ENCODE peak calls at places on chromosomes 16 and 17, in six cellular contexts. P, T, Y, E, U and X are unnamed samples. For H3K9me3, the result is how much of the 10 kb centered on the place peaks cover.

GRCh38 chr17:4393806-4394205 is 27.3 kb upstream of the UBE2G1 start:
- DNase-seq in P (no peak), T (no peak), Y (no peak), E (no peak), U (no peak), X (no peak)

GRCh38 chr16:11334831-11335404 is 10.3 kb upstream of the RMI2 start:
- DNase-seq in P (no peak), T (no peak), Y (no peak), E (no peak), U (no peak), X (no peak)

GRCh38 chr16:83727018-83727417 is 80.8 kb upstream of the HSBP1 start:
- DNase-seq in P (no peak), T (no peak), Y (no peak), E (no peak), U (no peak), X (no peak)

GRCh38 chr17:75602644-75603043 is 15.0 kb downstream of the MYO15B start:
- DNase-seq in P (no peak), T (no peak), Y (no peak), E (no peak), U (no peak), X (no peak)

GRCh38 chr17:42133461-42134041 is 10.9 kb downstream of the HSPB9 start:
- DNase-seq in P (no peak), T (no peak), Y (no peak), E (no peak), U (no peak), X (no peak)

GRCh38 chr17:82302991-82303943 is 14.1 kb downstream of the CD7 start:
- DNase-seq in P (no peak), T (no peak), Y (no peak), E (no peak), U (no peak), X (no peak)

GRCh38 chr16:1899641-1900451 is 18.4 kb downstream of the HS3ST6 start:
- DNase-seq in P (no peak), T (peak), Y (no peak), E (no peak), U (peak), X (no peak)

GRCh38 chr16:3734084-3734757 is 16.9 kb upstream of the TRAP1 start:
- DNase-seq in P (no peak), T (no peak), Y (no peak), E (no peak), U (no peak), X (no peak)

GRCh38 chr17:68178831-68179230 is 69.0 kb upstream of the AMZ2 start:
- DNase-seq in P (no peak), T (no peak), Y (no peak), E (no peak), U (no peak), X (no peak)

GRCh38 chr17:81672954-81673353 is 6.4 kb downstream of the CCDC137 start:
- DNase-seq in P (no peak), T (no peak), Y (no peak), E (no peak), U (no peak), X (no peak)

GRCh38 chr17:47914296-47914948 is 18.4 kb downstream of the SP2 start:
- DNase-seq in P (no peak), T (no peak), Y (no peak), E (no peak), U (no peak), X (no peak)

GRCh38 chr16:25875956-25876608 is 184.3 kb downstream of the HS3ST4 start:
- DNase-seq in P (no peak), T (no peak), Y (no peak), E (no peak), U (no peak), X (no peak)

GRCh38 chr17:32909787-32910369 is 18.1 kb upstream of the TMEM98 start:
- DNase-seq in P (peak), T (no peak), Y (peak), E (no peak), U (peak), X (peak)

GRCh38 chr16:86708431-86708830 is 130.1 kb downstream of the FOXL1 start:
- DNase-seq in P (no peak), T (peak), Y (no peak), E (no peak), U (no peak), X (no peak)

GRCh38 chr17:81057079-81057730 is 22.3 kb downstream of the BAIAP2 start:
- DNase-seq in P (no peak), T (peak), Y (peak), E (peak), U (peak), X (peak)

GRCh38 chr17:41404024-41404651 is 6.7 kb upstream of the KRT31 start:
- DNase-seq in P (no peak), T (no peak), Y (peak), E (no peak), U (peak), X (no peak)

GRCh38 chr16:22813946-22814325 is at the start of gene HS3ST2:
- DNase-seq in P (no peak), T (peak), Y (peak), E (peak), U (peak), X (no peak)

DNA sequence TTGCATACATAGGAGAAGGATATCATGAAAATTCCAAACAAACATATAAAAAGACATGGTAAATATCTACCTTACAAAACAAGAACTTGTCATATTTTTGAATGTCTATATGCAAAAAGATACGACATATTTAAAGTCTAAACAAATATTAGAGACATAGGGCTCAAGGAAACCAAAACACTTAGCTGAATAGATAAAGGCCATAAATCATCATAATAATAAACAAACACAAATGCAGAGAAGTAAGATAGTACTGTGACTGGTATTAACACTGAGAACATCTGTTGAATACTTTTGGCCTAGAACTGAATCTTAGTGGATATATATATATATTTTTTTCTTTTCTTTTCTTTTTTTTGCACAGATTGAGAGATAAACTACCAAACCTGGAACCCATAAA is 435.8 kb downstream of the KCNJ18 start:
- DNase-seq in P (no peak), T (no peak), Y (no peak), E (no peak), U (no peak), X (no peak)
- H3K9me3 ChIP-seq in P (under half), T (under half), Y (under half), E (under half), U (under half), X (under half)

DNA sequence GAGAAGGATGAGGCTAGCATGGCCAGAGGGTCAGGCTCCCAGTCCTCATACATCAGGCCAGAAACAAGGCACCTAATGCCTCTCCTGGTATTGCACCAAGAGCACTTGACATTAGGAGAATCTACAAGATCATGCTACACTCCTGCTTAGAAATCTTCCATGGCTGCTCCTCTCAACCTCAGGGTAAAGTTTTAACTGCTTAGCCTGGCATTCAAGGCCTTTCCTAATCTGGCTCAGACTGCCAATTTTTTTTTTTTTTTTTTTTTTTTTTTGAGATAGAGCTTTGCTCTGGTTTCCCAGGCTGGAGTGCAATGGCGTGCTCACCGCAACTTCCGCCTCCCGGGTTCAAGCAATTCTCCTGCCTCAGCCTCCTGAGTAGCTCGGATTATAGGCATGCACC is 8.2 kb downstream of the PIP4K2B start:
- DNase-seq in P (no peak), T (no peak), Y (no peak), E (no peak), U (no peak), X (no peak)
- H3K4me3 ChIP-seq in P (no peak), T (no peak), Y (no peak), E (no peak), U (no peak), X (no peak)

GRCh38 chr16:68491576-68491950 is 43.3 kb upstream of the SMPD3 start:
- DNase-seq in P (no peak), T (no peak), Y (no peak), E (no peak), U (no peak), X (no peak)

GRCh38 chr16:68490829-68491575 is 42.7 kb upstream of the SMPD3 start:
- DNase-seq in P (no peak), T (no peak), Y (no peak), E (no peak), U (peak), X (no peak)

GRCh38 chr16:68492151-68492500 is 43.8 kb upstream of the SMPD3 start:
- DNase-seq in P (no peak), T (no peak), Y (no peak), E (no peak), U (no peak), X (no peak)

GRCh38 chr16:68488559-68488958 is 40.3 kb upstream of the SMPD3 start:
- DNase-seq in P (no peak), T (no peak), Y (no peak), E (no peak), U (no peak), X (no peak)

DNA sequence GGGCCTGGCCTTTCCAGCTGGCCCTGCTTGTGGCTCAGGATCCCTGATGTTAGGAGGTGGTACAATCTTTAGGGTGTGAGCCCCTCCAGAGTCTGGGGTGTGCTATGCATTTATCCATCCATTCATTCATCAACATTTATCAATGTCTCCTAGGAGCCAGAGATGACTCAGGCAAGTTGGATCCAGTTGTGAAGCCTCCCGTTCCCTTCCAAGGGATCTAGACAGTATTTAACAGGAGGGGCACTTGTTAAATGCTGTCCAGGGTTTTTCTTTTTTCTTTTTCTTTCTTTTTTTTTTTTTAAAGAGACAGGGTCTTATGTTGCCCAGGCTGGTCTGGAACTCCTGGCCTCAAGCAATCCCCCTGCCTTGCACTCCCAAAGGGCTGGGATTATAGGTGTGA is 42.0 kb upstream of the SMPD3 start:
- DNase-seq in P (no peak), T (no peak), Y (no peak), E (no peak), U (no peak), X (no peak)
- H3K27ac ChIP-seq in P (no peak), T (no peak), Y (no peak), E (no peak), U (peak), X (peak)

DNA sequence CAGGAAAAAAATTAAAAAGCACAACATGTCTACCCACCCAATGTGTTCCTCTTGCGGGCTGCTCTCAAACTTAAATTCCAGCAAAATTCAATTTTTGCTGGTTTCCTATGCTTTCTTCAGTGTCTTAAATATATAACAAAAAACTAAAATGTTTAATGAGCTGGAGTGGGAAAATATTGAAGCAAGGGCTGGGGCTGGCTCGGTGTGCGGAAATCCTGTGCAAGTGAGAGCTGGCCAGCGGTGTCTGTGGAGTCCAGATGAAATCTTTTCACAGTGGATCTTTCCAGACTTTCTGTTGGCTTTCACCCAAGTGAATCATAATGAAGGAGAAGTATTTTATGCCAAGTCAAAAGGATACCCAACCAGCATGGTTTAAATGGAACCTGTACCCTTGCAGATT is 1733.6 kb downstream of the TP53TG3F start:
- DNase-seq in P (no peak), T (no peak), Y (no peak), E (no peak), U (no peak), X (no peak)
- H3K9me3 ChIP-seq in P (under half), T (under half), Y (under half), E (under half), U (under half), X (under half)

DNA sequence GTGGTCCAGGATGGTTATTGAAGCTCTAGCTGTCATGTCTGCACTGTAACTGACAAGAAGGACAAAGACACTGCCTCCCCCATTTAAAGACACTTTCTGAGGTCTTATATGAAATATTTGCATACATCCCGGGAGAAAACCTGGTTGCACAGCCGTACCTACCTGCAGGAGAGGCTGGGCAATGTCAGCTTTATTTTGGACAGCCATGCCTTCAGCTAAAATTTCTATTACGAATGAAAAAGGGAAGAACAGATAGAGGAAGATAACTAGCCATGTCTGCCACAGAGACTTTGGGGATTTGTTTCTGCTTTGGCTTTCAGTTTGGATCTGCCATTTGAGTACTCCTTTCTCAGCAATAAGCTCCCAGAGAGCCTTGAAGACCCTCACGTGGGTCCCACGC is 19.0 kb downstream of the SLC7A6 start:
- DNase-seq in P (no peak), T (no peak), Y (no peak), E (no peak), U (no peak), X (no peak)
- H3K4me3 ChIP-seq in P (no peak), T (peak), Y (no peak), E (no peak), U (no peak), X (no peak)